ENCODE peak calls at places on chromosome 21, in five cellular contexts. E, H, S, U and I are unnamed samples.

GRCh38 chr21:32590130-32590529 is 4.8 kb upstream of the TCP10L start:
- DNase-seq in E (no peak), H (no peak), S (no peak), U (no peak), I (no peak)

GRCh38 chr21:29321908-29322569 is 23.3 kb downstream of the BACH1 start:
- DNase-seq in E (no peak), H (no peak), S (no peak), U (no peak), I (no peak)

GRCh38 chr21:45867041-45867630 is 114.4 kb upstream of the COL6A1 start:
- DNase-seq in E (no peak), H (no peak), S (no peak), U (no peak), I (no peak)

GRCh38 chr21:32806810-32807386 is 35.3 kb upstream of the PAXBP1 start:
- DNase-seq in E (no peak), H (no peak), S (no peak), U (no peak), I (no peak)

GRCh38 chr21:27564684-27565280 is 597.9 kb upstream of the ADAMTS5 start:
- DNase-seq in E (peak; percentile 57), H (no peak), S (peak; percentile 64), U (peak; percentile 31), I (no peak)

GRCh38 chr21:45266518-45267389 is 20.9 kb downstream of the POFUT2 start:
- DNase-seq in E (no peak), H (no peak), S (no peak), U (no peak), I (no peak)

GRCh38 chr21:20083925-20084324 is 914.3 kb upstream of the NCAM2 start:
- DNase-seq in E (no peak), H (no peak), S (no peak), U (no peak), I (no peak)

GRCh38 chr21:38306833-38307232 is 50.0 kb downstream of the KCNJ15 start:
- DNase-seq in E (no peak), H (no peak), S (no peak), U (no peak), I (no peak)

GRCh38 chr21:38852278-38852677 is 46.5 kb downstream of the ETS2 start:
- DNase-seq in E (no peak), H (no peak), S (no peak), U (no peak), I (no peak)

GRCh38 chr21:15080504-15080903 is 15.7 kb upstream of the NRIP1 start:
- DNase-seq in E (no peak), H (no peak), S (peak; percentile 8), U (no peak), I (no peak)

GRCh38 chr21:39644069-39644468 is 31.3 kb downstream of the B3GALT5 start:
- DNase-seq in E (no peak), H (no peak), S (no peak), U (no peak), I (no peak)

GRCh38 chr21:41220208-41220733 is 52.3 kb downstream of the BACE2 start:
- DNase-seq in E (no peak), H (no peak), S (no peak), U (no peak), I (no peak)

GRCh38 chr21:37558676-37559204 is 192.2 kb downstream of the DYRK1A start:
- DNase-seq in E (no peak), H (no peak), S (no peak), U (no peak), I (no peak)

GRCh38 chr21:16588433-16588860 is 858.7 kb downstream of the USP25 start:
- DNase-seq in E (peak; percentile 28), H (no peak), S (no peak), U (peak; percentile 21), I (no peak)

GRCh38 chr21:45071396-45072165 is 2.8 kb upstream of the ADARB1 start:
- DNase-seq in E (no peak), H (no peak), S (no peak), U (no peak), I (no peak)

GRCh38 chr21:26756491-26757159 is 88.6 kb downstream of the ADAMTS1 start:
- DNase-seq in E (no peak), H (no peak), S (no peak), U (no peak), I (no peak)

GRCh38 chr21:30582850-30583249 is 7.3 kb downstream of the KRTAP22-2 start:
- DNase-seq in E (no peak), H (no peak), S (no peak), U (no peak), I (no peak)

GRCh38 chr21:43290529-43291346 is 121.9 kb downstream of the CRYAA start:
- DNase-seq in E (no peak), H (no peak), S (no peak), U (peak; percentile 50), I (no peak)

GRCh38 chr21:15276243-15276642 is 211.4 kb upstream of the NRIP1 start:
- DNase-seq in E (no peak), H (no peak), S (no peak), U (no peak), I (no peak)

GRCh38 chr21:34890724-34891609 is 158.1 kb downstream of the RUNX1 start:
- DNase-seq in E (no peak), H (no peak), S (no peak), U (peak; percentile 30), I (no peak)